ENCODE peak calls at places on chromosomes 6 and 20, in four cellular contexts. L, T, G and F are unnamed samples.
A peak's percentile ranks its signal among the peaks of the same experiment; 100 is the strongest.

GRCh38 chr6:4581468-4582420 is 194.5 kb upstream of the CDYL start:
- DNase-seq in L (no peak), T (no peak), G (no peak), F (no peak)

GRCh38 chr20:46179811-46180326 is 61.8 kb downstream of the CD40 start:
- DNase-seq in L (no peak), T (no peak), G (no peak), F (no peak)

GRCh38 chr6:110534731-110535164 is 58.3 kb upstream of the SLC22A16 start:
- DNase-seq in L (no peak), T (no peak), G (no peak), F (no peak)

GRCh38 chr20:52305843-52306242 is 114.3 kb upstream of the ZFP64 start:
- DNase-seq in L (no peak), T (no peak), G (no peak), F (no peak)

GRCh38 chr6:147806697-147807096 is 298.2 kb downstream of the SAMD5 start:
- DNase-seq in L (no peak), T (no peak), G (no peak), F (no peak)

GRCh38 chr20:3987296-3987695 is 28.1 kb downstream of the RNF24 start:
- DNase-seq in L (no peak), T (no peak), G (no peak), F (no peak)

GRCh38 chr20:8808180-8808535 is 260.7 kb upstream of the PLCB4 start:
- DNase-seq in L (no peak), T (no peak), G (no peak), F (no peak)

GRCh38 chr6:155313602-155314091 is 637 bp downstream of the TFB1M start:
- DNase-seq in L (no peak), T (peak; percentile 65), G (no peak), F (peak; percentile 5)

GRCh38 chr20:62651285-62652021 is 9.2 kb downstream of the SLCO4A1 start:
- DNase-seq in L (no peak), T (no peak), G (peak; percentile 84), F (no peak)

GRCh38 chr6:1872649-1873131 is 263.0 kb downstream of the FOXC1 start:
- DNase-seq in L (no peak), T (no peak), G (no peak), F (no peak)

GRCh38 chr6:14321992-14322772 is 204.6 kb downstream of the CD83 start:
- DNase-seq in L (no peak), T (no peak), G (no peak), F (no peak)

GRCh38 chr20:46512943-46513844 is at the start of gene ZNF334:
- DNase-seq in L (peak; percentile 31), T (peak; percentile 69), G (no peak), F (no peak)

GRCh38 chr6:170254315-170255213 is 36.3 kb downstream of the DLL1 start:
- DNase-seq in L (no peak), T (no peak), G (no peak), F (no peak)

GRCh38 chr20:23225407-23226060 is 125.1 kb upstream of the NXT1 start:
- DNase-seq in L (no peak), T (no peak), G (no peak), F (peak; percentile 58)

GRCh38 chr6:10618409-10618808 is 76.0 kb downstream of the C6orf52 start:
- DNase-seq in L (no peak), T (no peak), G (no peak), F (no peak)

GRCh38 chr20:14992071-14992654 is 654.8 kb upstream of the FLRT3 start:
- DNase-seq in L (no peak), T (peak; percentile 80), G (no peak), F (peak; percentile 69)

GRCh38 chr20:51899674-51900073 is 97.4 kb upstream of the SALL4 start:
- DNase-seq in L (no peak), T (peak; percentile 21), G (no peak), F (peak; percentile 43)

GRCh38 chr6:22421187-22421586 is 124.4 kb upstream of the PRL start:
- DNase-seq in L (no peak), T (no peak), G (no peak), F (no peak)

GRCh38 chr6:57317060-57317943 is at the start of gene PRIM2:
- DNase-seq in L (peak; percentile 94), T (peak; percentile 89), G (peak; percentile 51), F (peak; percentile 80)

GRCh38 chr6:14265049-14266021 is 147.8 kb downstream of the CD83 start:
- DNase-seq in L (no peak), T (no peak), G (no peak), F (no peak)

GRCh38 chr6:53773044-53773696 is 21.6 kb upstream of the LRRC1 start:
- DNase-seq in L (no peak), T (no peak), G (no peak), F (no peak)

GRCh38 chr6:140623498-140623897 is 1249.0 kb upstream of the CITED2 start:
- DNase-seq in L (no peak), T (no peak), G (no peak), F (peak; percentile 21)

GRCh38 chr20:21512634-21513180 is 1.2 kb downstream of the NKX2-2 start:
- DNase-seq in L (no peak), T (no peak), G (no peak), F (no peak)

GRCh38 chr20:64261138-64261537 is 5.6 kb downstream of the PCMTD2 start:
- DNase-seq in L (no peak), T (no peak), G (no peak), F (no peak)

GRCh38 chr6:143872211-143872610 is 7.9 kb downstream of the ZC2HC1B start:
- DNase-seq in L (no peak), T (no peak), G (peak; percentile 11), F (no peak)

GRCh38 chr6:153125032-153125431 is 6.0 kb downstream of the RGS17 start:
- DNase-seq in L (no peak), T (no peak), G (no peak), F (no peak)

GRCh38 chr6:35128496-35128895 is 12.6 kb downstream of the TCP11 start:
- DNase-seq in L (no peak), T (no peak), G (no peak), F (no peak)

GRCh38 chr6:42166444-42167141 is 6.6 kb upstream of the GUCA1A start:
- DNase-seq in L (peak; percentile 96), T (peak; percentile 80), G (peak; percentile 40), F (peak; percentile 72)

GRCh38 chr20:56731496-56731895 is 102.4 kb downstream of the TFAP2C start:
- DNase-seq in L (no peak), T (no peak), G (no peak), F (no peak)
- TF ChIP-seq POLR2AphosphoS2 in L (no peak), T (no peak), G (no peak), F (no peak)

GRCh38 chr6:20660534-20660933 is 126.3 kb downstream of the CDKAL1 start:
- DNase-seq in L (no peak), T (no peak), G (no peak), F (no peak)

GRCh38 chr6:20664250-20664649 is 130.0 kb downstream of the CDKAL1 start:
- DNase-seq in L (no peak), T (no peak), G (no peak), F (no peak)

GRCh38 chr6:20665290-20665689 is 131.0 kb downstream of the CDKAL1 start:
- DNase-seq in L (no peak), T (no peak), G (no peak), F (no peak)

GRCh38 chr6:20658053-20658452 is 123.8 kb downstream of the CDKAL1 start:
- DNase-seq in L (no peak), T (peak; percentile 85), G (no peak), F (no peak)

DNA sequence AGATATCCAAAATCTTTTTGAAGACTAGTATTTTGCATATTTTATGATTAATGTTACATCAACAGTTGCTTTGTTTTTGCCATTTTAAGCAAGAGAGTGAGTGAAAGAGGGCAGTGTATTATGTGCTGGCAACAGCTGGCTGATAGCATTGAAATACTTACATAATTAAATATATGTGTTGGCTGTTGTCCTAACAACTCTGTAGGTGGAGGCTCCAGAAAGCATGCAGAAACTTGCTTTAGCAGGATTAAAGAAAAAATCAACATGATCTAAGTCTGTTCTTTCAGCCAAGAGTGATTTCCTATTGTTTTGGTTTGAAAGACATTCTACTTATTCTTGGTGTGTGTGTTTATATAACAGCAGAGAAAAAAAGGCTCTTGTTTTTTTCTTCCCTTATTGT is 127.5 kb downstream of the CDKAL1 start:
- DNase-seq in L (no peak), T (no peak), G (no peak), F (no peak)
- TF ChIP-seq POLR2AphosphoS2 in L (no peak), T (no peak), G (no peak), F (no peak)

GRCh38 chr20:41178495-41178894 is 41.2 kb downstream of the PLCG1 start:
- DNase-seq in L (no peak), T (no peak), G (no peak), F (no peak)
- TF ChIP-seq POLR2AphosphoS2 in L (no peak), T (no peak), G (no peak), F (no peak)

GRCh38 chr6:138973481-138974140 is 14.4 kb downstream of the REPS1 start:
- DNase-seq in L (no peak), T (no peak), G (no peak), F (no peak)
- TF ChIP-seq POLR2AphosphoS2 in L (no peak), T (no peak), G (no peak), F (no peak)

GRCh38 chr6:40538556-40538955 is 48.6 kb downstream of the LRFN2 start:
- DNase-seq in L (no peak), T (no peak), G (no peak), F (no peak)

GRCh38 chr6:40537446-40537845 is 49.7 kb downstream of the LRFN2 start:
- DNase-seq in L (no peak), T (no peak), G (no peak), F (no peak)

GRCh38 chr6:40535784-40536380 is 51.3 kb downstream of the LRFN2 start:
- DNase-seq in L (no peak), T (no peak), G (no peak), F (no peak)

GRCh38 chr6:40535105-40535783 is 51.9 kb downstream of the LRFN2 start:
- DNase-seq in L (no peak), T (no peak), G (no peak), F (no peak)

DNA sequence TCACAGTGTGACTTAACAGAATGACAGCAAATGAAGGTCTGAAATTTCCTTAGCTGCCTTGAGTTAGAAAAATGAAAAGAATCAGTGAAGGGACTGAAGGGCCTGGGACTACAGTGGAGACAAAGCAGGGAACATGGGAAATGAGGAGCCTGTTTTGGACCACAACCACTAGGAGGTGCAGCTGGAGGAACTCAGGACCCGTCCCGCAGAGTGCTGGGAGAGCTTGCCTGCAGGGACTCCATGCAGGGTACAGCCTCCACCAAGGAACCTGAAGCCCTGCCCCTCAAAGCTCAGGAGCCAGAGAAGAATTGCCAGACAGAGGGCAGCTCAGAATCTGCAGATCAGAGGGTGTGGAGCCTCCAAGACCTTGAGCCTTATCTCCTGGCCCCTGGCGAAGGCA is 50.7 kb downstream of the LRFN2 start:
- DNase-seq in L (peak; percentile 39), T (peak; percentile 18), G (no peak), F (peak; percentile 15)
- TF ChIP-seq POLR2AphosphoS2 in L (no peak), T (no peak), G (no peak), F (no peak)

GRCh38 chr20:59634435-59635005 is 30.2 kb downstream of the PHACTR3 start:
- DNase-seq in L (no peak), T (no peak), G (no peak), F (no peak)
- TF ChIP-seq POLR2AphosphoS2 in L (no peak), T (no peak), G (no peak), F (no peak)

GRCh38 chr6:145289573-145289972 is 445.7 kb downstream of the EPM2A start:
- DNase-seq in L (no peak), T (no peak), G (no peak), F (no peak)
- TF ChIP-seq POLR2AphosphoS2 in L (no peak), T (no peak), G (no peak), F (no peak)